ENCODE peak calls at places on chromosomes 5 and 9, in six cellular contexts. X is HCT116, F is heart left ventricle, A is stomach, U is tibial nerve, G is body of pancreas. C is an unnamed sample.
A peak's percentile ranks its signal among the peaks of the same experiment; 100 is the strongest.

GRCh38 chr9:24939099-24939850 is 393.6 kb upstream of the IZUMO3 start:
- DNase-seq in X (no peak), F (no peak), A (no peak), U (no peak), G (no peak), C (no peak)

GRCh38 chr5:41707853-41708603 is 162.2 kb downstream of the OXCT1 start:
- DNase-seq in X (peak; percentile 21), F (no peak), A (no peak), U (no peak), G (no peak), C (no peak)

GRCh38 chr9:71249729-71250317 is 128.4 kb upstream of the TRPM3 start:
- DNase-seq in X (peak; percentile 43), F (no peak), A (no peak), U (peak; percentile 28), G (peak; percentile 15), C (no peak)

GRCh38 chr9:70389642-70390266 is 24.7 kb downstream of the KLF9 start:
- DNase-seq in X (no peak), F (no peak), A (no peak), U (no peak), G (no peak), C (no peak)

GRCh38 chr5:37668524-37669047 is 171.3 kb downstream of the GDNF start:
- DNase-seq in X (peak; percentile 86), F (no peak), A (peak; percentile 52), U (peak; percentile 13), G (peak; percentile 78), C (peak; percentile 27)

GRCh38 chr5:168702511-168702910 is 123.3 kb upstream of the PANK3 start:
- DNase-seq in X (no peak), F (no peak), A (no peak), U (no peak), G (no peak), C (no peak)

GRCh38 chr5:66821626-66822429 is 225.6 kb downstream of the MAST4 start:
- DNase-seq in X (no peak), F (no peak), A (no peak), U (no peak), G (no peak), C (no peak)

GRCh38 chr9:93270976-93271375 is 87.0 kb downstream of the WNK2 start:
- DNase-seq in X (no peak), F (no peak), A (peak; percentile 18), U (no peak), G (no peak), C (no peak)

GRCh38 chr5:134138416-134139376 is 24.2 kb downstream of the TCF7 start:
- DNase-seq in X (no peak), F (no peak), A (peak; percentile 22), U (no peak), G (peak; percentile 9), C (no peak)

GRCh38 chr5:157280927-157281326 is 15.0 kb downstream of the CYFIP2 start:
- DNase-seq in X (no peak), F (no peak), A (no peak), U (no peak), G (no peak), C (no peak)

GRCh38 chr5:68646142-68646541 is 430.6 kb downstream of the PIK3R1 start:
- DNase-seq in X (no peak), F (no peak), A (no peak), U (no peak), G (no peak), C (no peak)

GRCh38 chr9:34412336-34412735 is 35.6 kb upstream of the MYORG start:
- DNase-seq in X (no peak), F (no peak), A (no peak), U (no peak), G (no peak), C (no peak)

GRCh38 chr9:14314424-14314928 is 535 bp upstream of the NFIB start:
- DNase-seq in X (peak; percentile 19), F (peak; percentile 74), A (peak; percentile 78), U (peak; percentile 77), G (peak; percentile 85), C (peak; percentile 81)

GRCh38 chr9:126623667-126624452 is 10.1 kb downstream of the LMX1B start:
- DNase-seq in X (no peak), F (no peak), A (no peak), U (no peak), G (no peak), C (no peak)

GRCh38 chr9:33818167-33818831 is 1.3 kb downstream of the UBE2R2 start:
- DNase-seq in X (no peak), F (peak; percentile 70), A (peak; percentile 28), U (no peak), G (peak; percentile 52), C (peak; percentile 67)

GRCh38 chr9:136245194-136246150 is at the start of gene QSOX2:
- DNase-seq in X (peak; percentile 54), F (peak; percentile 91), A (peak; percentile 86), U (peak; percentile 81), G (peak; percentile 85), C (peak; percentile 79)

GRCh38 chr5:163595851-163596399 is 90.5 kb downstream of the MAT2B start:
- DNase-seq in X (no peak), F (no peak), A (no peak), U (no peak), G (no peak), C (no peak)

GRCh38 chr5:180670586-180671359 is 21.4 kb upstream of the FLT4 start:
- DNase-seq in X (peak; percentile 42), F (no peak), A (peak; percentile 62), U (peak; percentile 50), G (peak; percentile 69), C (no peak)

GRCh38 chr5:150175536-150175935 is 9.0 kb downstream of the CDX1 start:
- DNase-seq in X (peak; percentile 19), F (no peak), A (no peak), U (no peak), G (no peak), C (no peak)

GRCh38 chr9:104927912-104928740 is at the start of gene ABCA1:
- DNase-seq in X (peak; percentile 29), F (peak; percentile 93), A (peak; percentile 91), U (peak; percentile 96), G (peak; percentile 89), C (peak; percentile 86)
- TF ChIP-seq POLR2A in X (no peak), F (no peak), A (no peak), U (peak; percentile 20), G (peak; percentile 76), C (peak; percentile 27)

DNA sequence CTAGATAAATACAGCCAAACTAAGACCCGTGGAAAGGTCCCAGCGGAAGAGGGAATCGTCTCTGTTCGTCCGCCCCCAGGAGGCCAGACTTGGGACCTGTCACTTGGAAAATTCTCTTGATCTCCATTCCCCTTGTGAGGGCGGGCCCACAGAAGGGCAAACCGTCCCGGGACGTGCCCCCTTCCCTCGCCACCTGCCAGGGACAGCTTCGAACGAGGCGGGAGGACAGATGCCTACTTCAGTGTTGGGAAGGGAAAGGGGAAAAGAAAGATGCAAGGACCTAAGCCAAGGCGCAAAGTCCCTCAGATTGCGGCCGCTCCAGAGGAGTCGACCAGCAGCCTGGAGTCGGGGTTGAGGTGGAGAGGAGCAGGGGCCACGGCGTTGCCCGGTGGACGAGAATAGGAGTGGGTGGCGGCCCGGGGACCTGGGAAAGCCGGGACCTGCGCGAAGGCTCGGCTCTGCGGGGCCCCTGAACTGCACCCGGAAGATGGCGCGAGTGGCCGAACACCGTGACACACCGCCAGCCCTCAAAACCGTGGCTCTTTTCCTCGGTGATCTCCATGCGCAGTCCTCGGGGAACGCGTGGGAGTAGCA is 4.4 kb upstream of the EBF1 start:
- DNase-seq in X (no peak), F (peak; percentile 69), A (no peak), U (no peak), G (no peak), C (no peak)
- H3K27me3 ChIP-seq in X (peaks cover 40% of the 10 kb centered on the region), F (peaks cover 60% of the 10 kb centered on the region), A (peaks cover 63% of the 10 kb centered on the region), U (no peaks in the 10 kb centered on the region), G (peaks cover 3% of the 10 kb centered on the region), C (no peaks in the 10 kb centered on the region)

GRCh38 chr5:2165203-2165602 is 282.5 kb upstream of the IRX4 start:
- DNase-seq in X (no peak), F (no peak), A (no peak), U (no peak), G (no peak), C (no peak)

GRCh38 chr5:2167671-2168070 is 284.9 kb upstream of the IRX4 start:
- DNase-seq in X (no peak), F (no peak), A (no peak), U (no peak), G (no peak), C (no peak)

GRCh38 chr5:2168601-2169416 is 286.1 kb upstream of the IRX4 start:
- DNase-seq in X (no peak), F (no peak), A (no peak), U (no peak), G (no peak), C (no peak)

GRCh38 chr5:2165991-2166978 is 283.6 kb upstream of the IRX4 start:
- DNase-seq in X (no peak), F (no peak), A (no peak), U (no peak), G (no peak), C (no peak)

DNA sequence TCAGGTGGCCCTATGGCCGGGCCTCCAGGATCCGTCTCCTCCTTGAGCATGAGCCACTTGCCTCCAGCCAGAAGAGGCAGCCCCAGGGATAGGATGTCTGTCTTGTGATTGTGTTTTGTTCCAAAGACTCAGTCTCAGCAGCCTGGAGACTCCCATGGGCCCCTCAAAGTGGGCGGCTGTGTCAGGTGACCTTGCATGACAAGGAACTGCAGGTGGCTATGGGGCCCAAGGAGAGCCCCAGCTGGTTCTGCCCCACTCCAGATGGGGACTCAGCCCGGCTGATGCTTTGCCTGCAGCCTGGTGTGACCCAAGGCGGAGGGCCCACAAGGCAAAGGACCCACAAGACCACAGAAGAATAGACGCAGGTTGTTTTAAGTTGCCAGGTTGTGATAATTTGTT is 284.3 kb upstream of the IRX4 start:
- DNase-seq in X (no peak), F (no peak), A (no peak), U (no peak), G (no peak), C (no peak)
- H3K4me1 ChIP-seq in X (no peaks in the 10 kb centered on the region), F (no peaks in the 10 kb centered on the region), A (no peaks in the 10 kb centered on the region), U (no peaks in the 10 kb centered on the region), G (no peaks in the 10 kb centered on the region), C (no peaks in the 10 kb centered on the region)

GRCh38 chr5:81749562-81750307 is 1.2 kb downstream of the SSBP2 start:
- DNase-seq in X (no peak), F (peak; percentile 69), A (peak; percentile 31), U (no peak), G (peak; percentile 37), C (peak; percentile 41)
- TF ChIP-seq POLR2A in X (no peak), F (no peak), A (no peak), U (no peak), G (no peak), C (no peak)

GRCh38 chr5:135191084-135191826 is 157.2 kb upstream of the PITX1 start:
- DNase-seq in X (peak; percentile 57), F (peak; percentile 83), A (peak; percentile 82), U (peak; percentile 23), G (peak; percentile 78), C (peak; percentile 55)
- H3K27me3 ChIP-seq in X (no peaks in the 10 kb centered on the region), F (peaks cover 42% of the 10 kb centered on the region), A (peaks cover 4% of the 10 kb centered on the region), U (no peaks in the 10 kb centered on the region), G (no peaks in the 10 kb centered on the region), C (no peaks in the 10 kb centered on the region)